ENCODE peak calls at places on chromosomes 7 and 10, in six cellular contexts. One of them, this sample, is unnamed.

GRCh38 chr10:69958232-69958902 is 94.3 kb upstream of the MACROH2A2 start:
- DNase-seq in MCF 10A: peak; percentile 71
- DNase-seq in HL-60: peak; percentile 53
- DNase-seq in GM23338: peak; percentile 79
- DNase-seq in esophagus squamous epithelium: no peak
- DNase-seq in glutamatergic neuron: no peak
- DNase-seq in this sample: no peak

GRCh38 chr10:109374215-109374614 is 549.1 kb downstream of the XPNPEP1 start:
- DNase-seq in GM23338: no peak
- DNase-seq in esophagus squamous epithelium: no peak
- DNase-seq in HL-60: no peak
- DNase-seq in MCF 10A: no peak
- DNase-seq in glutamatergic neuron: no peak
- DNase-seq in this sample: no peak

GRCh38 chr7:41134242-41134872 is 568.5 kb downstream of the INHBA start:
- DNase-seq in esophagus squamous epithelium: no peak
- DNase-seq in glutamatergic neuron: no peak
- DNase-seq in MCF 10A: peak; percentile 30
- DNase-seq in HL-60: no peak
- DNase-seq in GM23338: no peak
- DNase-seq in this sample: no peak

GRCh38 chr7:113774182-113774807 is 144.5 kb downstream of the PPP1R3A start:
- DNase-seq in esophagus squamous epithelium: no peak
- DNase-seq in GM23338: peak; percentile 61
- DNase-seq in MCF 10A: peak; percentile 68
- DNase-seq in glutamatergic neuron: no peak
- DNase-seq in HL-60: peak; percentile 14
- DNase-seq in this sample: peak; percentile 11

GRCh38 chr7:11833431-11833830 is 1.4 kb upstream of the THSD7A start:
- DNase-seq in HL-60: peak; percentile 23
- DNase-seq in GM23338: no peak
- DNase-seq in esophagus squamous epithelium: no peak
- DNase-seq in MCF 10A: no peak
- DNase-seq in glutamatergic neuron: no peak
- DNase-seq in this sample: peak; percentile 17

GRCh38 chr7:50418086-50418515 is 32.0 kb downstream of the FIGNL1 start:
- DNase-seq in GM23338: peak; percentile 96
- DNase-seq in esophagus squamous epithelium: peak; percentile 12
- DNase-seq in MCF 10A: peak; percentile 88
- DNase-seq in HL-60: peak; percentile 89
- DNase-seq in glutamatergic neuron: peak; percentile 79
- DNase-seq in this sample: peak; percentile 77

GRCh38 chr10:70761727-70762350 is 23.3 kb downstream of the TBATA start:
- DNase-seq in MCF 10A: no peak
- DNase-seq in glutamatergic neuron: no peak
- DNase-seq in GM23338: no peak
- DNase-seq in esophagus squamous epithelium: no peak
- DNase-seq in HL-60: no peak
- DNase-seq in this sample: no peak

GRCh38 chr10:17527530-17528146 is 73.2 kb upstream of the ST8SIA6 start:
- DNase-seq in MCF 10A: peak; percentile 86
- DNase-seq in HL-60: no peak
- DNase-seq in esophagus squamous epithelium: no peak
- DNase-seq in glutamatergic neuron: no peak
- DNase-seq in GM23338: peak; percentile 27
- DNase-seq in this sample: no peak

GRCh38 chr10:110525349-110526260 is 27.9 kb downstream of the DUSP5 start:
- DNase-seq in HL-60: no peak
- DNase-seq in GM23338: no peak
- DNase-seq in esophagus squamous epithelium: no peak
- DNase-seq in MCF 10A: peak; percentile 38
- DNase-seq in glutamatergic neuron: no peak
- DNase-seq in this sample: no peak

GRCh38 chr7:7672545-7673239 is 32.1 kb downstream of the UMAD1 start:
- DNase-seq in esophagus squamous epithelium: no peak
- DNase-seq in GM23338: no peak
- DNase-seq in glutamatergic neuron: no peak
- DNase-seq in HL-60: no peak
- DNase-seq in MCF 10A: no peak
- DNase-seq in this sample: no peak

GRCh38 chr7:157539521-157539920 is 202.7 kb downstream of the DNAJB6 start:
- DNase-seq in glutamatergic neuron: peak; percentile 8
- DNase-seq in esophagus squamous epithelium: no peak
- DNase-seq in GM23338: no peak
- DNase-seq in HL-60: no peak
- DNase-seq in MCF 10A: no peak
- DNase-seq in this sample: no peak

GRCh38 chr10:71984126-71984797 is 20.1 kb downstream of the CHST3 start:
- DNase-seq in MCF 10A: no peak
- DNase-seq in esophagus squamous epithelium: no peak
- DNase-seq in HL-60: no peak
- DNase-seq in glutamatergic neuron: no peak
- DNase-seq in GM23338: no peak
- DNase-seq in this sample: no peak

GRCh38 chr7:141045126-141045841 is 28.6 kb upstream of the TMEM178B start:
- DNase-seq in esophagus squamous epithelium: no peak
- DNase-seq in HL-60: no peak
- DNase-seq in glutamatergic neuron: no peak
- DNase-seq in GM23338: no peak
- DNase-seq in MCF 10A: no peak
- DNase-seq in this sample: no peak

GRCh38 chr7:67711706-67712105 is 715.1 kb downstream of the TYW1 start:
- DNase-seq in HL-60: no peak
- DNase-seq in MCF 10A: no peak
- DNase-seq in esophagus squamous epithelium: no peak
- DNase-seq in GM23338: no peak
- DNase-seq in glutamatergic neuron: no peak
- DNase-seq in this sample: no peak

GRCh38 chr7:149063481-149063880 is 27.0 kb downstream of the ZNF786 start:
- DNase-seq in glutamatergic neuron: no peak
- DNase-seq in MCF 10A: no peak
- DNase-seq in GM23338: no peak
- DNase-seq in HL-60: no peak
- DNase-seq in esophagus squamous epithelium: no peak
- DNase-seq in this sample: no peak

GRCh38 chr10:113449151-113449695 is 103.6 kb upstream of the HABP2 start:
- DNase-seq in glutamatergic neuron: no peak
- DNase-seq in HL-60: no peak
- DNase-seq in GM23338: no peak
- DNase-seq in esophagus squamous epithelium: no peak
- DNase-seq in MCF 10A: no peak
- DNase-seq in this sample: no peak

GRCh38 chr7:43077732-43078391 is 34.6 kb upstream of the HECW1 start:
- DNase-seq in glutamatergic neuron: peak; percentile 28
- DNase-seq in HL-60: no peak
- DNase-seq in esophagus squamous epithelium: no peak
- DNase-seq in GM23338: peak; percentile 86
- DNase-seq in MCF 10A: no peak
- DNase-seq in this sample: peak; percentile 15

GRCh38 chr7:130409722-130410072 is 29.4 kb downstream of the CPA1 start:
- DNase-seq in GM23338: no peak
- DNase-seq in MCF 10A: no peak
- DNase-seq in esophagus squamous epithelium: no peak
- DNase-seq in HL-60: no peak
- DNase-seq in glutamatergic neuron: no peak
- DNase-seq in this sample: no peak

GRCh38 chr7:99393363-99394187 is 14.8 kb downstream of the PDAP1 start:
- DNase-seq in MCF 10A: no peak
- DNase-seq in glutamatergic neuron: peak; percentile 87
- DNase-seq in GM23338: peak; percentile 94
- DNase-seq in HL-60: no peak
- DNase-seq in esophagus squamous epithelium: no peak
- DNase-seq in this sample: peak; percentile 88

GRCh38 chr10:27192284-27192683 is 37.1 kb downstream of the MASTL start:
- DNase-seq in HL-60: no peak
- DNase-seq in esophagus squamous epithelium: no peak
- DNase-seq in MCF 10A: peak; percentile 91
- DNase-seq in GM23338: no peak
- DNase-seq in glutamatergic neuron: no peak
- DNase-seq in this sample: no peak

GRCh38 chr7:123867220-123867619 is 22.3 kb downstream of the HYAL4 start:
- DNase-seq in esophagus squamous epithelium: no peak
- DNase-seq in HL-60: no peak
- DNase-seq in MCF 10A: no peak
- DNase-seq in glutamatergic neuron: no peak
- DNase-seq in GM23338: no peak
- DNase-seq in this sample: no peak

GRCh38 chr7:154750353-154750801 is 252.5 kb downstream of the PAXIP1 start:
- DNase-seq in MCF 10A: no peak
- DNase-seq in GM23338: no peak
- DNase-seq in esophagus squamous epithelium: no peak
- DNase-seq in glutamatergic neuron: no peak
- DNase-seq in HL-60: no peak
- DNase-seq in this sample: no peak

GRCh38 chr7:28539289-28539981 is 127.1 kb downstream of the CREB5 start:
- DNase-seq in HL-60: no peak
- DNase-seq in esophagus squamous epithelium: no peak
- DNase-seq in MCF 10A: no peak
- DNase-seq in GM23338: no peak
- DNase-seq in glutamatergic neuron: no peak
- DNase-seq in this sample: no peak

GRCh38 chr7:28533267-28533666 is 120.9 kb downstream of the CREB5 start:
- DNase-seq in HL-60: no peak
- DNase-seq in GM23338: no peak
- DNase-seq in MCF 10A: no peak
- DNase-seq in esophagus squamous epithelium: no peak
- DNase-seq in glutamatergic neuron: no peak
- DNase-seq in this sample: no peak

GRCh38 chr7:28533731-28534531 is 121.6 kb downstream of the CREB5 start:
- DNase-seq in MCF 10A: no peak
- DNase-seq in GM23338: no peak
- DNase-seq in HL-60: no peak
- DNase-seq in esophagus squamous epithelium: no peak
- DNase-seq in glutamatergic neuron: no peak
- DNase-seq in this sample: peak; percentile 17

GRCh38 chr7:28530175-28531142 is 118.1 kb downstream of the CREB5 start:
- DNase-seq in HL-60: no peak
- DNase-seq in MCF 10A: no peak
- DNase-seq in glutamatergic neuron: no peak
- DNase-seq in GM23338: peak; percentile 43
- DNase-seq in esophagus squamous epithelium: no peak
- DNase-seq in this sample: no peak

GRCh38 chr7:28536259-28536658 is 123.9 kb downstream of the CREB5 start:
- DNase-seq in glutamatergic neuron: no peak
- DNase-seq in MCF 10A: peak; percentile 51
- DNase-seq in esophagus squamous epithelium: no peak
- DNase-seq in GM23338: peak; percentile 88
- DNase-seq in HL-60: no peak
- DNase-seq in this sample: peak; percentile 30
- TF ChIP-seq CTCF in glutamatergic neuron: no peak
- TF ChIP-seq CTCF in MCF 10A: peak; percentile 38
- TF ChIP-seq CTCF in esophagus squamous epithelium: peak; percentile 47
- TF ChIP-seq CTCF in GM23338: peak; percentile 58
- TF ChIP-seq CTCF in HL-60: no peak
- TF ChIP-seq CTCF in this sample: peak; percentile 37

GRCh38 chr10:104337985-104338735 is at the start of gene ITPRIP:
- DNase-seq in MCF 10A: peak; percentile 81
- DNase-seq in HL-60: peak; percentile 84
- DNase-seq in glutamatergic neuron: peak; percentile 78
- DNase-seq in GM23338: peak; percentile 74
- DNase-seq in esophagus squamous epithelium: peak; percentile 60
- DNase-seq in this sample: peak; percentile 75
- TF ChIP-seq CTCF in MCF 10A: no peak
- TF ChIP-seq CTCF in HL-60: no peak
- TF ChIP-seq CTCF in glutamatergic neuron: peak; percentile 38
- TF ChIP-seq CTCF in GM23338: no peak
- TF ChIP-seq CTCF in esophagus squamous epithelium: no peak
- TF ChIP-seq CTCF in this sample: peak; percentile 18

DNA sequence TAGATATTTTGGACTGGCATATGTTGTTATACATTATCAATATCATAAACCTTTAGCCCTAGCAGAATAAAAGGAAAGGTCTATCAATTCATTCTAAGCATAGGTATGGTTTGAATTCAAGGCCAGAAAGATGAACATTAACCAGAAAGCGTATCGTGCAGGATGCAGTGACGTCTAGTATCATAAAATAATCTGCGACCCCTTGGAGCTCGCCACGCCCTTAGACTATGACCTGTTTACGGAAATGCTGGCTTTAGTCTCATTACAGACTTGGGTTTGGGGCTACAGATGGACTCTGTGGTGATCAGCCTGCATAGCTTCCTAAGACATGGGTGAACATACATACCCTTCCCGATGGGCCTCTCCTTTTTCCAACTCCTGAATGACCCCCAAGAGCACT is 21.5 kb downstream of the INSYN2A start:
- DNase-seq in MCF 10A: no peak
- DNase-seq in HL-60: no peak
- DNase-seq in GM23338: no peak
- DNase-seq in esophagus squamous epithelium: no peak
- DNase-seq in glutamatergic neuron: no peak
- DNase-seq in this sample: no peak
- TF ChIP-seq CTCF in MCF 10A: no peak
- TF ChIP-seq CTCF in HL-60: no peak
- TF ChIP-seq CTCF in GM23338: no peak
- TF ChIP-seq CTCF in esophagus squamous epithelium: no peak
- TF ChIP-seq CTCF in glutamatergic neuron: no peak
- TF ChIP-seq CTCF in this sample: no peak

GRCh38 chr7:34133983-34134782 is 228.8 kb downstream of the BMPER start:
- DNase-seq in HL-60: peak; percentile 18
- DNase-seq in glutamatergic neuron: peak; percentile 82
- DNase-seq in GM23338: peak; percentile 89
- DNase-seq in esophagus squamous epithelium: no peak
- DNase-seq in MCF 10A: peak; percentile 77
- DNase-seq in this sample: peak; percentile 82
- TF ChIP-seq CTCF in HL-60: peak; percentile 63
- TF ChIP-seq CTCF in glutamatergic neuron: peak; percentile 73
- TF ChIP-seq CTCF in GM23338: peak; percentile 94
- TF ChIP-seq CTCF in esophagus squamous epithelium: no peak
- TF ChIP-seq CTCF in MCF 10A: peak; percentile 81
- TF ChIP-seq CTCF in this sample: peak; percentile 77